ENCODE peak calls at places on chromosomes 2 and 18, in four cellular contexts. F is tibial nerve, A is body of pancreas, P is sigmoid colon. B is an unnamed sample.
A peak's percentile ranks its signal among the peaks of the same experiment; 100 is the strongest.

GRCh38 chr18:75844102-75844604 is 416.6 kb upstream of the SMIM21 start:
- DNase-seq in F (no peak), A (no peak), P (no peak), B (no peak)

GRCh38 chr2:227529871-227530270 is 57.9 kb downstream of the AGFG1 start:
- DNase-seq in F (no peak), A (no peak), P (no peak), B (no peak)

GRCh38 chr2:23312996-23313606 is 71.9 kb upstream of the KLHL29 start:
- DNase-seq in F (no peak), A (no peak), P (no peak), B (no peak)

GRCh38 chr2:121006783-121007489 is 271.3 kb downstream of the GLI2 start:
- DNase-seq in F (no peak), A (no peak), P (no peak), B (no peak)

GRCh38 chr2:237449193-237449797 is 35.3 kb upstream of the COL6A3 start:
- DNase-seq in F (peak; percentile 55), A (no peak), P (peak; percentile 92), B (no peak)

GRCh38 chr18:37424507-37424906 is 141.1 kb downstream of the CELF4 start:
- DNase-seq in F (no peak), A (no peak), P (no peak), B (no peak)

GRCh38 chr2:60516826-60517225 is 36.6 kb downstream of the BCL11A start:
- DNase-seq in F (no peak), A (no peak), P (no peak), B (no peak)

GRCh38 chr18:72833471-72833870 is 34.3 kb downstream of the NETO1 start:
- DNase-seq in F (no peak), A (no peak), P (no peak), B (no peak)

GRCh38 chr2:217756375-217757107 is 246.3 kb downstream of the TNS1 start:
- DNase-seq in F (peak; percentile 60), A (peak; percentile 71), P (peak; percentile 87), B (peak; percentile 85)

GRCh38 chr2:187552959-187553681 is 1.1 kb downstream of the TFPI start:
- DNase-seq in F (no peak), A (no peak), P (no peak), B (no peak)

GRCh38 chr2:96144481-96145027 is 686 bp downstream of the DUSP2 start:
- DNase-seq in F (no peak), A (no peak), P (peak; percentile 66), B (no peak)

GRCh38 chr2:88683160-88684021 is 8.1 kb upstream of the RPIA start:
- DNase-seq in F (no peak), A (no peak), P (no peak), B (no peak)

GRCh38 chr2:86396304-86396785 is 44.8 kb upstream of the KDM3A start:
- DNase-seq in F (no peak), A (peak; percentile 86), P (no peak), B (no peak)

GRCh38 chr2:222756362-222756831 is 84.9 kb downstream of the MOGAT1 start:
- DNase-seq in F (no peak), A (no peak), P (no peak), B (no peak)

GRCh38 chr2:126876631-126877030 is 22.1 kb upstream of the TEX51 start:
- DNase-seq in F (no peak), A (no peak), P (no peak), B (peak; percentile 14)

GRCh38 chr2:135948642-135949355 is 36.6 kb downstream of the DARS1 start:
- DNase-seq in F (no peak), A (no peak), P (no peak), B (no peak)

GRCh38 chr2:152171733-152172132 is 3.8 kb downstream of the STAM2 start:
- DNase-seq in F (no peak), A (peak; percentile 32), P (no peak), B (no peak)

GRCh38 chr2:86787701-86788100 is 3.0 kb downstream of the CD8A start:
- DNase-seq in F (no peak), A (no peak), P (no peak), B (no peak)

GRCh38 chr2:128734521-128735295 is 416.0 kb upstream of the HS6ST1 start:
- DNase-seq in F (no peak), A (no peak), P (no peak), B (no peak)

GRCh38 chr2:46749042-46749461 is 166.6 kb downstream of the MCFD2 start:
- DNase-seq in F (no peak), A (no peak), P (no peak), B (no peak)

GRCh38 chr18:79523738-79524180 is 128.0 kb downstream of the NFATC1 start:
- DNase-seq in F (no peak), A (no peak), P (peak; percentile 55), B (no peak)

GRCh38 chr2:36137612-36138011 is 218.0 kb upstream of the CRIM1 start:
- DNase-seq in F (no peak), A (no peak), P (no peak), B (no peak)

GRCh38 chr2:13654416-13654815 is 937.7 kb downstream of the TRIB2 start:
- DNase-seq in F (no peak), A (no peak), P (no peak), B (no peak)

GRCh38 chr2:140657657-140658056 is 1473.2 kb downstream of the LRP1B start:
- DNase-seq in F (no peak), A (no peak), P (no peak), B (no peak)

GRCh38 chr2:38740851-38741541 is 10.2 kb downstream of the SRSF7 start:
- DNase-seq in F (no peak), A (no peak), P (no peak), B (peak; percentile 26)

GRCh38 chr2:25417715-25418369 is 76.1 kb upstream of the DNMT3A start:
- DNase-seq in F (no peak), A (no peak), P (no peak), B (no peak)

GRCh38 chr2:25421289-25421688 is 79.6 kb upstream of the DNMT3A start:
- DNase-seq in F (no peak), A (no peak), P (no peak), B (no peak)

GRCh38 chr2:25418944-25419677 is 77.4 kb upstream of the DNMT3A start:
- DNase-seq in F (no peak), A (no peak), P (no peak), B (no peak)

GRCh38 chr2:25420820-25421237 is 79.1 kb upstream of the DNMT3A start:
- DNase-seq in F (no peak), A (no peak), P (no peak), B (no peak)

DNA sequence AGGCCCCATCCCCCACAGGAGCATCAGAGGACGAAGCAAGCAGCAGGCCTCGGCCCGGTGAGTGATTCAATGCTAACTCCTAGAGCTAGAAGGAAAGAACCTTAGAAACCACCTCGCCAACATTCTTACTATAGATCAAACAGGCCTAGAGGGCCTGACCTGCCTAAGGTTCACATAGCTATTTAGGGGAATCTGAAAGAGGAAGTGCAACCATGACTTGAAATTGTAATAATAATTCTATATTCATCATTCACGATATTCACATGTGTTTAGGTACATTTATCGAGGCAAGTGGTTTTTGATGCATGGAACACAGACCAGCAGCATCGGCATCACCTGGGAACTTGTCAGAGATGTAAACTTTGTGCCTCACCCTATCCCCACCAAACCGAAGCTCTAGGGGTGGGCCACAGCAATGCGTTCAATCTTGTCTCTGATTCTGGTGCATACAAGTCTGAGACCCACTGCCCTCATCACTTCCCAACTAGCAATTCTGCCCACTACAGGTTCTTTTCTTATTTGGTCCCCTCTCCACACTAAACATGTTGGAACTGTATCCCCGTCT is 78.0 kb upstream of the DNMT3A start:
- DNase-seq in F (no peak), A (no peak), P (no peak), B (no peak)
- H3K4me3 ChIP-seq in F (no peak overlapping the region), A (no peak overlapping the region), P (no peak overlapping the region), B (no peak overlapping the region)

GRCh38 chr2:210537021-210537650 is 19.3 kb upstream of the CPS1 start:
- DNase-seq in F (no peak), A (no peak), P (no peak), B (no peak)
- H3K4me3 ChIP-seq in F (no peak overlapping the region), A (no peak overlapping the region), P (no peak overlapping the region), B (no peak overlapping the region)

DNA sequence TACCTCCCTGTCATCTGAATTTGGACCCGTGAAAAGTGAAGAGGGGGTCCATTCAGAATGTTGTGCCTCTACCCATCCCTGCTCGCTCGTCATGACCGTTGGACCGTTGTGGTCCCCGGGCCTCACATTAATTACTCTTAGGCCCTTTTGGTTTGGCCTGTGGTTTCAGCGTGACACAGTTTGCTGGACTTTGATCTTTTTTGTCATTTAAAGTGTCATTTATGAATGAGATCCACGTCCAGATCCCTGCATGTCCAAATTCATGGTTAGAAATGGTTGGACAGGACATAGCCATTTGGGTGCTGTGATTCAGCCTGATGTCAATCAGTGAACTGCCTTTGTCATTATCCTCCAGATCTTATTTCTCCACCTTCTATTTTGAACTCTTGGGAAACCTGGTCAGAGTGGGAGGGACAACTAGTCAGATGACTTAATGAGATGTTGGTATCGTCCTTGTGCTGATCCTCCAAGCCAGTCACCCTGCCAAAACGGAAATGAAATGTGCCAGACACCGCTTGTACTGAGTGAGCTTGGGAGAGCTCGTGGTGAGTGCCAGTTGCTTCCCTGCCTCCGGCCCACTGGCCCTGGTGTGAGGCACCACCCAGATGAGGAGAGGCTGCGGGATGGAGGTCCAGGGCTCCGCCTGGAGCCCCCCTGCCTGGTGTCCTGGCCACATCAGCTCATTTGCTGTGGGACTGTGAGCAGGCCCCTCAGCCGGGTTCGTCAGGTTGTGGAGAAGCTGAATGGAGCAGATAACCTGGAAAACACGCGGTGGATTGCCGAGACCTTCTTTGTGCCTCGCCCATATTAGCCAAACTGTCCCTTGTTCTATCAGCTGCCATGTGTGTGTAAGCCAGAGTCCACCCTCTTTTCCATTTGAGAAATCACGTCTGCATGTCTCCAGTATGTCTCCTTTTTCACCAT is 70.0 kb downstream of the DGKD start:
- DNase-seq in F (no peak), A (no peak), P (no peak), B (peak; percentile 74)
- H3K4me3 ChIP-seq in F (no peak overlapping the region), A (no peak overlapping the region), P (no peak overlapping the region), B (no peak overlapping the region)

GRCh38 chr2:74420006-74420405 is 1.4 kb downstream of the C2orf81 start:
- DNase-seq in F (no peak), A (no peak), P (no peak), B (no peak)
- H3K4me3 ChIP-seq in F (no peak overlapping the region), A (no peak overlapping the region), P (no peak overlapping the region), B (no peak overlapping the region)

DNA sequence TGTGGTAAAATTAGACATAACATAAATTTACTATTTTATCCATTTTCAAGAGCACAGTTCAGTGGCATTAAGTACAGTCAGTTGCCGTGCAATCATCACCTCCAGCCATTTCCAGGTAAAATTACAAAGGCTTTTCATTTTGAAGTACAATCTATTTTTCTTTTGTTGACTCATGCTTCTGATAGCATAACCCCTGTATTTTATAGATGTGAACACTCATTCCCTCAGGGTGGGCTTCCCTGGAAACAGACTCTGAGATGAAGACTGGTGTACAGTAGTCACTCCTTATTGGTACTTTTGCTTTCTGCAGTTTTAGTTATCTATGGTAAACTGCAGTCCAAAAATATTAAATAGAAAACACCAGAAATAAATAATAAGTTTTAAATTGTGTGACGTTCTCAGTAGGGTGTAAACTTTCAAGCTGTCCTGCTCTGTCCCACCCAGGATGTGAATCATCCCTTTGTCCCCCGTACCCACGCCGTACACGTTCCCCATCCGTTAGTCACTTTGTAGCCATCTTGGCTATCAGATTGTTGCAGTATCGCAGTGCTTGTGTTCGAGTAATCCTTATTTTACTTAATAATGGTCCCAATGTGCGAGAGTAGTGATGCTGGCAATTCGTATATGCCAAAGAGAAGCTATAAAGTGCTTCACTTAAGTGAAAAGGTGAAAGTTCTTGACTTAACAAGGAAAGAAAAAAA is 41.1 kb upstream of the NAB1 start:
- DNase-seq in F (no peak), A (no peak), P (no peak), B (no peak)
- H3K4me3 ChIP-seq in F (no peak overlapping the region), A (no peak overlapping the region), P (no peak overlapping the region), B (no peak overlapping the region)

B was measured in suprapubic skin.